ENCODE peak calls at places on chromosomes 12 and 14, in nine cellular contexts. I is IMR-90, P is GM23248, J is endodermal cell, Z is fibroblast of lung, H is PC-3, U is neuronal stem cell, E is Karpas-422, N is mesendoderm. V is an unnamed sample.
A peak's percentile ranks its signal among the peaks of the same experiment; 100 is the strongest.

GRCh38 chr14:91078095-91078737 is 17.8 kb upstream of the RPS6KA5 start:
- DNase-seq in E (no peak), N (no peak), Z (no peak), P (no peak), J (no peak), U (no peak), I (no peak), H (no peak), V (no peak)

GRCh38 chr12:40622246-40622838 is 69.9 kb upstream of the CNTN1 start:
- DNase-seq in E (peak; percentile 84), H (peak; percentile 74), Z (peak; percentile 17), N (peak; percentile 65), U (peak; percentile 57), J (peak; percentile 90), I (peak; percentile 43), P (peak; percentile 64), V (peak; percentile 84)

GRCh38 chr14:58272589-58273372 is 25.6 kb upstream of the ARID4A start:
- DNase-seq in P (peak; percentile 65), U (no peak), E (peak; percentile 69), H (peak; percentile 70), I (peak; percentile 53), N (peak; percentile 37), Z (peak; percentile 36), J (no peak), V (no peak)

GRCh38 chr14:74577247-74577947 is 34.6 kb downstream of the LTBP2 start:
- DNase-seq in U (no peak), N (no peak), P (peak; percentile 58), Z (peak; percentile 36), J (no peak), E (no peak), I (peak; percentile 33), H (no peak), V (no peak)

GRCh38 chr12:47860279-47860841 is 40.7 kb upstream of the HDAC7 start:
- DNase-seq in N (no peak), Z (no peak), I (no peak), E (no peak), H (no peak), U (no peak), P (no peak), J (no peak), V (no peak)

GRCh38 chr12:52739963-52740362 is 36.6 kb upstream of the KRT77 start:
- DNase-seq in Z (no peak), E (peak; percentile 89), N (no peak), H (peak; percentile 43), J (no peak), I (no peak), U (no peak), P (no peak), V (no peak)

GRCh38 chr12:21248679-21249078 is 86.0 kb downstream of the SLCO1A2 start:
- DNase-seq in I (no peak), J (no peak), Z (peak; percentile 4), H (peak; percentile 39), E (peak; percentile 51), U (no peak), N (peak; percentile 19), P (peak; percentile 42), V (peak; percentile 57)

GRCh38 chr12:15423629-15424028 is 101.3 kb downstream of the PTPRO start:
- DNase-seq in N (peak; percentile 76), E (no peak), H (no peak), Z (peak; percentile 51), P (peak; percentile 41), I (no peak), U (no peak), J (no peak), V (peak; percentile 4)

GRCh38 chr14:104473244-104473565 is 106.4 kb upstream of the C14orf180 start:
- DNase-seq in U (no peak), H (no peak), Z (no peak), J (peak; percentile 83), I (no peak), E (no peak), N (peak; percentile 65), P (no peak), V (no peak)

GRCh38 chr14:57302883-57303282 is 34.1 kb downstream of the AP5M1 start:
- DNase-seq in N (no peak), E (no peak), H (no peak), P (peak; percentile 10), Z (no peak), U (no peak), I (no peak), J (no peak), V (no peak)

GRCh38 chr12:120820885-120821510 is 83.2 kb downstream of the SPPL3 start:
- DNase-seq in I (no peak), N (no peak), P (no peak), H (no peak), Z (no peak), J (no peak), U (no peak), E (no peak), V (no peak)

GRCh38 chr12:29148958-29149690 is at the start of gene FAR2:
- DNase-seq in E (no peak), P (peak; percentile 65), H (peak; percentile 69), I (no peak), J (peak; percentile 90), Z (peak; percentile 53), U (peak; percentile 44), N (peak; percentile 83), V (peak; percentile 71)

GRCh38 chr12:123269395-123269892 is 2.2 kb downstream of the CDK2AP1 start:
- DNase-seq in I (peak; percentile 61), J (peak; percentile 92), P (peak; percentile 89), Z (peak; percentile 80), E (peak; percentile 85), N (peak; percentile 90), U (peak; percentile 82), H (no peak), V (peak; percentile 84)

GRCh38 chr14:74911221-74911620 is 11.8 kb downstream of the RPS6KL1 start:
- DNase-seq in Z (no peak), E (no peak), J (no peak), N (no peak), P (no peak), H (no peak), U (no peak), I (no peak), V (no peak)

GRCh38 chr12:47549258-47549657 is 156.6 kb downstream of the RPAP3 start:
- DNase-seq in J (no peak), P (no peak), E (no peak), U (no peak), N (no peak), Z (peak; percentile 18), I (no peak), H (peak; percentile 61), V (no peak)

GRCh38 chr14:99075771-99076370 is 196.1 kb downstream of the BCL11B start:
- DNase-seq in Z (no peak), I (no peak), U (no peak), E (no peak), P (peak; percentile 3), N (no peak), H (no peak), J (no peak), V (no peak)

GRCh38 chr14:24430682-24431568 is 1.2 kb downstream of the KHNYN start:
- DNase-seq in U (no peak), I (peak; percentile 59), P (peak; percentile 80), E (peak; percentile 73), H (peak; percentile 28), N (peak; percentile 46), J (no peak), Z (peak; percentile 28), V (peak; percentile 77)

GRCh38 chr12:124967016-124967739 is 21.8 kb downstream of the DHX37 start:
- DNase-seq in J (no peak), P (no peak), E (no peak), N (no peak), H (no peak), I (no peak), U (no peak), Z (no peak), V (no peak)
- H3K36me3 ChIP-seq in J (peaks cover 32% of the 10 kb centered on the region), P (no peaks in the 10 kb centered on the region), E (peaks cover 14% of the 10 kb centered on the region), N (peaks cover 12% of the 10 kb centered on the region), H (peaks cover 63% of the 10 kb centered on the region), I (peaks cover 65% of the 10 kb centered on the region), U (peaks cover 88% of the 10 kb centered on the region), Z (peaks cover 23% of the 10 kb centered on the region), V (peaks cover 63% of the 10 kb centered on the region)

DNA sequence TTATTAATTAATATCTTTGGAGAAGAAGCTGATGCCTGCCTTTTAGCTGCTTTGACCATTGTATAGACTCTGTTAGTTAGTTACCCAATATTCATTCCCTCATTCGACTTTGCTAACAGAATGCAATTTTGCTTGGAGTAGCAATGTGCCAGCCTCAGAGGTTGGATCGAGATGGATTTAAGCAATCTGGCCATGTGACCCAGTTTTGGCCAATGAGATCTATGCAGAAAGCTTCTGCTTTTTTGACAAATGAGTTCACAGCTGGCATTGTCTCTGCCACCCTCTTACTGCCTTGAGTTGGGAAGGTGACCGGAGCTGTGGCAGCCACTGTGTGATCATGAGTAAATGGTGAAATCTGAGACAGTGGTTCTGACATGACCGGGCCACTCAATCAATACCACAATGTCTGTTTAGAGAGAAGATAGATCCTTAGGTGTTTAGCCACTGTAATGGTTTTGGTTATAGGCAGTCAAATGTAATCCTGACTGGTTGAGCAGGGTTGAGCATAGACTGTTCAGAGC is 74.9 kb upstream of the MED13L start:
- DNase-seq in U (no peak), P (no peak), J (no peak), N (no peak), H (no peak), I (no peak), Z (no peak), E (no peak), V (no peak)
- H3K9ac ChIP-seq in U (no peak overlapping the region), P (no peak overlapping the region), J (no peak overlapping the region), N (no peak overlapping the region), H (no peak overlapping the region), I (no peak overlapping the region), Z (no peak overlapping the region), E (no peak overlapping the region), V (no peak overlapping the region)

DNA sequence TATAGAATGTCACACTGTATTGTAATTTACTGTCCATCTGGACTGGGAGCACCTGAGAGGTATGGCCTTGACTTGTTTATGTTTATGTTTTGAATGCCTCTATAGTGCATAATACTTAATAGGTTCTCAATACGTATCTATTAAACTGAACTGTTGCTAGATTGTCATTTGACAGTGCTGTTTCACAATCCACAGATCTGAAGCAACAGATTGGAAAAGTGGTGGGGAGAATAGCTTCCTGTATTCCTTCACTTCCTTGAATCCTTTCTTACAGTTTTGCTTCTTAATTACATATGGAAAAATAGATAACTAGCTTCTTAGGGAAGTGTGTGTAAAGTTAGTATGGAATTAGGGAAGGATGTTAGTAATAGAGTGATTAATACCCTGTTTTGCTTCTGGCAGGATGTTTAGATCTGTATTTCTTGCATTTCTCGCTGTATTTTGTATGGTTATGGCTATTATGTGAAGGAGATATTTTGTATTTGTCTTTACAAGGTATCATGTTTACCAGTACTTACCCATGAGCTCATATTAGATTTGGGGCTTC is 4.5 kb downstream of the CNOT2 start:
- DNase-seq in J (no peak), P (peak; percentile 18), N (no peak), E (no peak), H (no peak), I (no peak), U (no peak), Z (no peak), V (no peak)
- H3K4me3 ChIP-seq in J (no peak overlapping the region), P (no peak overlapping the region), N (no peak overlapping the region), E (no peak overlapping the region), H (no peak overlapping the region), I (no peak overlapping the region), U (no peak overlapping the region), Z (no peak overlapping the region), V (no peak overlapping the region)

DNA sequence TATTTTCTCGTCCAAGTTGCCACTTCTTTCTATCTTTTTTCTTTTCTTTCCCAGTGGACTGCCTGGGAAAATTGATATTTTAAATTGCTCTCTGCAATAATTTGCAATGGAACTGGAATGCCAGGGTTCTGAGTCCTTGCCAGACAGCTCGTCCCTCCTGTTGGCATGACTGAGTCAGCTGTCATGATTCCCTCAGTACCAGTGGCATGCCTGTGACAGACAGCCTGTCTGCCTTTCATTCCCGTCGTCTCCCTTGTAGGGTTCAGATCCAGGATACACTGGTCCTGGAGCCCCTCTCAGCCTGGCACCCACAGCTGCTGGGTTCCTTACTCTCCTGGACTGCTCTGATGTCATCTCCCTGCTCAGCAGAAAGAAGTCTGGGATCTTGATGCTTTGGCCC is 84.8 kb downstream of the PTPN11 start:
- DNase-seq in P (no peak), H (no peak), N (no peak), I (no peak), E (no peak), J (no peak), U (no peak), Z (no peak), V (no peak)
- H3K36me3 ChIP-seq in P (peaks cover 57% of the 10 kb centered on the region), H (peaks cover 52% of the 10 kb centered on the region), N (peaks cover 10% of the 10 kb centered on the region), I (peaks cover 49% of the 10 kb centered on the region), E (peaks cover 34% of the 10 kb centered on the region), J (peaks cover 57% of the 10 kb centered on the region), U (peaks cover 74% of the 10 kb centered on the region), Z (peaks cover 6% of the 10 kb centered on the region), V (peaks cover 75% of the 10 kb centered on the region)